ENCODE peak calls at places on chromosomes 7 and 10, in seven cellular contexts. T is astrocyte of the cerebellum; H is Right ventricle myocardium superior; C is activated T-cell treated with anti-CD3 and anti-CD28 coated beads for 1 hour; Y is hypothalamus; U is stimulated activated effector memory CD8-positive, alpha-beta T cell treated with anti-CD3 and anti-CD28 coated beads, Interleukin-12 subunit alpha, Interleukin-12 subunit beta, amount 100 ng/mL, for 72 hours; J is Caki2. S is an unnamed sample.

GRCh38 chr7:32500922-32501341 is 5.6 kb downstream of the AVL9 start:
- DNase-seq in T (no peak), H (no peak), C (no peak), Y (no peak), U (no peak), J (peak), S (peak)

GRCh38 chr7:1395211-1396070 is 63.8 kb downstream of the MICALL2 start:
- DNase-seq in T (no peak), H (no peak), C (no peak), Y (no peak), U (no peak), J (no peak), S (no peak)

GRCh38 chr7:113793171-113793570 is 125.6 kb downstream of the PPP1R3A start:
- DNase-seq in T (no peak), H (no peak), C (no peak), Y (no peak), U (no peak), J (no peak), S (no peak)

GRCh38 chr10:13877154-13877909 is 290.6 kb downstream of the PRPF18 start:
- DNase-seq in T (no peak), H (peak), C (no peak), Y (no peak), U (no peak), J (no peak), S (no peak)

GRCh38 chr7:101604331-101604933 is 24.7 kb downstream of the MYL10 start:
- DNase-seq in T (no peak), H (no peak), C (no peak), Y (no peak), U (no peak), J (no peak), S (no peak)

GRCh38 chr10:21372651-21373410 is 152.7 kb downstream of the SKIDA1 start:
- DNase-seq in T (peak), H (peak), C (no peak), Y (no peak), U (no peak), J (peak), S (no peak)

GRCh38 chr7:112550468-112551060 is 69.8 kb downstream of the LSMEM1 start:
- DNase-seq in T (peak), H (no peak), C (no peak), Y (no peak), U (peak), J (peak), S (no peak)

GRCh38 chr7:114488696-114489095 is 74.1 kb downstream of the FOXP2 start:
- DNase-seq in T (no peak), H (no peak), C (no peak), Y (no peak), U (no peak), J (no peak), S (no peak)

GRCh38 chr7:153022796-153023592 is 263.4 kb downstream of the ACTR3B start:
- DNase-seq in T (no peak), H (no peak), C (no peak), Y (no peak), U (no peak), J (no peak), S (no peak)

GRCh38 chr7:139548302-139549028 is 25.0 kb downstream of the CLEC2L start:
- DNase-seq in T (no peak), H (no peak), C (no peak), Y (no peak), U (no peak), J (no peak), S (no peak)

GRCh38 chr7:35831208-35831607 is 30.4 kb downstream of the SEPTIN7 start:
- DNase-seq in T (no peak), H (no peak), C (no peak), Y (no peak), U (no peak), J (no peak), S (no peak)

GRCh38 chr10:71974489-71975011 is 10.4 kb downstream of the CHST3 start:
- DNase-seq in T (no peak), H (no peak), C (no peak), Y (no peak), U (peak), J (peak), S (no peak)

GRCh38 chr7:91373401-91373800 is 109.2 kb downstream of the FZD1 start:
- DNase-seq in T (no peak), H (no peak), C (no peak), Y (no peak), U (no peak), J (no peak), S (no peak)

GRCh38 chr7:47795631-47796030 is 152.6 kb downstream of the PKD1L1 start:
- DNase-seq in T (peak), H (no peak), C (no peak), Y (no peak), U (no peak), J (peak), S (no peak)

S was measured in hippocampal formation.